ENCODE peak calls at places on chromosomes 16 and 17, in eight cellular contexts. D, O, N, R, H, T, W and K are unnamed samples.

GRCh38 chr16:21159281-21159951 is 942 bp downstream of the LDAF1 start:
- DNase-seq in R (peak; percentile 6), D (peak; percentile 72), N (no peak), W (no peak), H (peak; percentile 16), T (peak; percentile 17), O (no peak), K (peak; percentile 49)

GRCh38 chr17:78381601-78382168 is 3.2 kb downstream of the PGS1 start:
- DNase-seq in W (peak; percentile 63), T (no peak), R (no peak), O (no peak), D (no peak), H (peak; percentile 59), N (no peak), K (peak; percentile 87)

GRCh38 chr17:11506635-11507034 is 91.6 kb upstream of the DNAH9 start:
- DNase-seq in T (peak; percentile 4), D (no peak), H (no peak), O (no peak), N (no peak), R (no peak), W (no peak), K (peak; percentile 56)

GRCh38 chr16:85180047-85180878 is 68.0 kb upstream of the CIBAR2 start:
- DNase-seq in O (no peak), D (no peak), N (no peak), H (no peak), R (no peak), T (no peak), W (no peak), K (no peak)

GRCh38 chr16:85029413-85029794 is 1.8 kb downstream of the KIAA0513 start:
- DNase-seq in O (no peak), T (peak; percentile 42), D (no peak), R (no peak), W (peak; percentile 65), H (peak; percentile 19), N (no peak), K (peak; percentile 52)

GRCh38 chr17:74635418-74635817 is 11.9 kb upstream of the CD300E start:
- DNase-seq in R (no peak), W (no peak), O (no peak), T (no peak), H (no peak), D (no peak), N (no peak), K (no peak)

GRCh38 chr17:75996665-75997590 is 3.7 kb upstream of the CDK3 start:
- DNase-seq in W (no peak), N (no peak), O (no peak), D (peak; percentile 84), T (peak; percentile 73), H (no peak), R (no peak), K (peak; percentile 40)

GRCh38 chr17:1068356-1068755 is 71.4 kb downstream of the TIMM22 start:
- DNase-seq in O (no peak), T (no peak), D (no peak), H (no peak), R (no peak), W (no peak), N (no peak), K (no peak)

GRCh38 chr16:48330133-48330846 is 54.9 kb downstream of the SIAH1 start:
- DNase-seq in R (no peak), N (no peak), H (no peak), O (no peak), D (no peak), W (no peak), T (peak; percentile 38), K (no peak)

GRCh38 chr16:50706250-50706649 is 12.8 kb downstream of the NOD2 start:
- DNase-seq in N (no peak), T (no peak), O (no peak), D (no peak), H (no peak), W (no peak), R (no peak), K (no peak)

GRCh38 chr16:85042606-85043005 is 15.0 kb downstream of the KIAA0513 start:
- DNase-seq in D (no peak), W (no peak), H (no peak), N (no peak), T (no peak), O (no peak), R (no peak), K (no peak)

GRCh38 chr17:77423589-77424451 is 283.1 kb downstream of the SEC14L1 start:
- DNase-seq in D (no peak), N (peak; percentile 86), R (no peak), H (no peak), W (no peak), O (no peak), T (peak; percentile 89), K (peak; percentile 78)

GRCh38 chr16:59688006-59688405 is 953.9 kb upstream of the GOT2 start:
- DNase-seq in D (no peak), N (no peak), T (no peak), R (no peak), H (no peak), W (no peak), O (no peak), K (no peak)

GRCh38 chr16:2712546-2712945 is 7.5 kb downstream of the PRSS27 start:
- DNase-seq in D (no peak), O (no peak), R (no peak), W (no peak), N (no peak), T (no peak), H (no peak), K (no peak)

GRCh38 chr16:47927330-47927729 is 228.5 kb downstream of the ABCC12 start:
- DNase-seq in H (no peak), T (peak; percentile 64), R (no peak), O (no peak), N (no peak), D (no peak), W (no peak), K (no peak)

GRCh38 chr17:34499576-34499975 is 79.8 kb upstream of the TMEM132E start:
- DNase-seq in D (no peak), H (peak; percentile 35), R (no peak), W (no peak), T (peak; percentile 44), O (peak; percentile 9), N (no peak), K (peak; percentile 37)

GRCh38 chr16:19997264-19997663 is 76.4 kb downstream of the GPR139 start:
- DNase-seq in T (no peak), W (no peak), D (no peak), H (no peak), O (no peak), R (no peak), N (no peak), K (no peak)

GRCh38 chr17:73698966-73699365 is 54.7 kb upstream of the SDK2 start:
- DNase-seq in D (no peak), W (no peak), R (no peak), N (no peak), O (no peak), T (no peak), H (no peak), K (no peak)

GRCh38 chr17:48391460-48391859 is 38.6 kb downstream of the SKAP1 start:
- DNase-seq in T (no peak), O (no peak), R (no peak), N (no peak), H (no peak), D (no peak), W (no peak), K (no peak)

GRCh38 chr16:566475-567361 is at the start of gene NHLRC4:
- DNase-seq in N (no peak), T (peak; percentile 65), D (peak; percentile 74), R (peak; percentile 35), H (peak; percentile 93), O (no peak), W (peak; percentile 23), K (no peak)

GRCh38 chr16:64311241-64311640 is 810.6 kb downstream of the CDH11 start:
- DNase-seq in O (no peak), R (no peak), W (no peak), T (peak; percentile 8), D (no peak), H (no peak), N (no peak), K (peak; percentile 33)

GRCh38 chr16:85640254-85640558 is 27.1 kb downstream of the GSE1 start:
- DNase-seq in H (no peak), T (no peak), D (no peak), N (no peak), W (no peak), R (no peak), O (no peak), K (no peak)

GRCh38 chr16:11203111-11203623 is 52.8 kb downstream of the SOCS1 start:
- DNase-seq in O (no peak), T (no peak), D (no peak), H (no peak), W (no peak), N (no peak), R (no peak), K (peak; percentile 77)

GRCh38 chr16:4846503-4846900 is 586 bp downstream of the GLYR1 start:
- DNase-seq in N (no peak), D (peak; percentile 79), T (peak; percentile 68), H (peak; percentile 82), R (no peak), W (no peak), O (no peak), K (peak; percentile 79)

GRCh38 chr17:750431-751037 is 1.5 kb downstream of the GEMIN4 start:
- DNase-seq in R (no peak), D (no peak), N (no peak), T (no peak), O (no peak), H (peak; percentile 29), W (no peak), K (no peak)

GRCh38 chr17:49703557-49704277 is 4.0 kb downstream of the SLC35B1 start:
- DNase-seq in W (no peak), T (peak; percentile 60), D (peak; percentile 59), R (no peak), H (peak; percentile 48), O (peak; percentile 12), N (no peak), K (peak; percentile 51)